ENCODE peak calls at places on chromosomes 13 and 19, in five cellular contexts. G, E, K, R and Z are unnamed samples.

GRCh38 chr19:47228937-47229673 is 1.9 kb downstream of the BBC3 start:
- DNase-seq in R (no peak), G (no peak), K (no peak), E (no peak), Z (no peak)

GRCh38 chr13:27124571-27124970 is 47.0 kb downstream of the USP12 start:
- DNase-seq in G (no peak), K (no peak), E (no peak), R (no peak), Z (no peak)

GRCh38 chr19:38702278-38702677 is 42.0 kb downstream of the CAPN12 start:
- DNase-seq in K (no peak), G (no peak), E (no peak), R (no peak), Z (no peak)

GRCh38 chr19:7787141-7787540 is 24.1 kb downstream of the CLEC4M start:
- DNase-seq in G (no peak), E (peak; percentile 43), K (no peak), R (no peak), Z (no peak)

GRCh38 chr13:48291730-48292129 is 11.8 kb upstream of the RB1 start:
- DNase-seq in E (no peak), R (no peak), G (no peak), K (no peak), Z (no peak)

GRCh38 chr19:29660835-29661234 is 4.4 kb upstream of the PLEKHF1 start:
- DNase-seq in E (no peak), K (no peak), G (no peak), R (no peak), Z (no peak)

GRCh38 chr13:109254271-109254670 is 532.1 kb downstream of the IRS2 start:
- DNase-seq in K (no peak), G (no peak), E (no peak), R (no peak), Z (no peak)

GRCh38 chr13:47111499-47111898 is 214.6 kb upstream of the HTR2A start:
- DNase-seq in G (no peak), R (no peak), E (no peak), K (no peak), Z (no peak)

GRCh38 chr19:46759817-46760333 is 13.6 kb upstream of the STRN4 start:
- DNase-seq in K (no peak), G (no peak), R (no peak), E (peak; percentile 25), Z (no peak)

GRCh38 chr19:3506384-3507340 is 551 bp downstream of the FZR1 start:
- DNase-seq in R (peak; percentile 71), K (peak; percentile 84), E (peak; percentile 44), G (no peak), Z (no peak)

GRCh38 chr19:50331187-50332013 is 2.2 kb upstream of the KCNC3 start:
- DNase-seq in R (peak; percentile 21), K (no peak), E (no peak), G (no peak), Z (no peak)

GRCh38 chr13:40376867-40377266 is 289.6 kb downstream of the FOXO1 start:
- DNase-seq in K (no peak), E (no peak), R (no peak), G (no peak), Z (no peak)

GRCh38 chr13:109840201-109840892 is 54.0 kb upstream of the IRS2 start:
- DNase-seq in R (no peak), G (no peak), E (no peak), K (no peak), Z (no peak)

GRCh38 chr19:35355851-35356460 is 2.3 kb upstream of the FFAR3 start:
- DNase-seq in R (no peak), G (no peak), K (peak; percentile 24), E (no peak), Z (no peak)

GRCh38 chr19:35353635-35354034 is 4.6 kb upstream of the FFAR3 start:
- DNase-seq in K (peak; percentile 20), R (no peak), G (no peak), E (peak; percentile 6), Z (no peak)

GRCh38 chr19:35360880-35361420 is 2.7 kb downstream of the FFAR3 start:
- DNase-seq in G (no peak), K (peak; percentile 44), E (no peak), R (no peak), Z (no peak)

GRCh38 chr19:35354898-35355297 is 3.4 kb upstream of the FFAR3 start:
- DNase-seq in E (no peak), G (no peak), R (no peak), K (peak; percentile 29), Z (no peak)

DNA sequence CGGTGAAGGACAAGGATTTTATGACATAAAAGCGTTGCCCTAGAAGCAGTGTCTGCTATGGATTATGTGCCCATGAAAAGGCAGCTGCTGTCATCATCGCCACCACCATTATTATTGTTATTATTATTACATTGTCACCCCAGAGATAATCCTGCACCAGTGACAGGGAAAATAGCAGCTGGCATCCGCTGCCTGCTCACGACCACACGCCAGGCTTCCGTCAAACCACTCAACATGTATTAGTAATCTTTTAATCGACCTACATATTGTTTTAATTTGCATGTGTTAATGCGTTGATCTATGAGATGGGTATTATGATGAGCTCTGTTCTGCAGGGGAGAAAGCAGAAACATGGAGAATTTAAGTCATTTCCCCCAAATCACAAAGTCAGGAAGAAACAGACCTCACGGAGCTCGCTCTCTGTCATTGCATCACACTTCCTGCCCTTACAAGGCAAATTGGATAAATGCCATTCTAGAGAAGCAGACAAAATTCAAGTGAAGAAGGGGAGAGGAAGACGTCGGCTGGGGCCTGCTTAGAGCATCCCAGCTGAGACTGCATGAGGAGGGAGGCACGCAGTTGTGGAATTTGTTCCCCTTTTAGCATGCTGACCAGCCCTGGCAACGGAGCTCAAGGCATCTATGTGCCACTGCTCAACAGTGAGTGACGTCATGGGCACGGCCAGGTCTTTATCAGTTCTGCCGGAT is at the start of gene FFAR3:
- DNase-seq in K (peak; percentile 68), E (peak; percentile 70), R (peak; percentile 66), G (no peak), Z (peak; percentile 14)
- TF ChIP-seq CTCF in K (no peak), E (no peak), R (no peak), G (no peak), Z (no peak)

GRCh38 chr13:58406545-58406944 is 775.0 kb downstream of the PCDH17 start:
- DNase-seq in K (no peak), G (no peak), E (no peak), R (no peak), Z (no peak)
- TF ChIP-seq CTCF in K (no peak), G (no peak), E (no peak), R (no peak), Z (no peak)

DNA sequence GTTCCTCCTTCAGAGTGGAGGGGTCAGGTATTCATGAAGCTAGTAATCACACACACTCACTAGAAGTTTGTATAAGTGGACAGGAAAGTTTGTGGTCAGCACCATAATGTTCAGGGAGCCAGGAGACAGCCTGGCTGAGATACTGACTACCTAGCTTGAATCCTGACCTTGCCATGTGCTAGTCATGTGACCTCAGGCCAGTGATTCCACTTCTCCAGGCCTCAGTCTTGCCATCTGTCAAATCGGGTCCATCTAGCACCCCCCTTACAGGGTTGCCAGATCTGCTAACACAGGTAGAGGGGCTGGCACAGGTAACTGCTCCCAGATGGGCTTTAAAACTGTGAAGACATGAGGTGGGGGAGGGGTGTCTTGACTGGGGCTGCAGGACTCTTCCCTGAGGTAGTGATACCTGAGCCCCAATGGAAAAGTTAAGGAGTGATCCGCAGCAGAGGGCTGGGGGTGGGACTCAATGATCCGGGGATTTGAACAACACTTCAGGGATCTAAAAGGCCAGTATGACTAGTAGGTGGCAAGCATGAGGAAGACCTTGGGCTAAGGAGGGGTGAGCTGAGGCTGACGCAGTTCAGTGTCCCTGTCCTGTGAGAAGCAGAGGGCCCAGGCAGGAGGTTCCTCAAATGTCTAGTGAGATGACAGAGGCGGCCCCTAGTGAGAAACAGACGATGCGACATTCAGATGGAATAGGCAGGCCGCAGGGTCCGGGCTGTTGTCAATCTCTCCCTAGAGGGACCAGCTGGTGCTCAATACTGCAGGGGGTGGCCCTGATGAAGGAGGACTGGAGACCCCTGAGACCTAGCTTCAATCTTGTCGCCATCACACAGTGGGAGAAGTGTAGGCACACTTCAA is 8.5 kb downstream of the ACTMAP start:
- DNase-seq in K (no peak), G (no peak), R (no peak), E (no peak), Z (no peak)
- TF ChIP-seq CTCF in K (no peak), G (no peak), R (no peak), E (no peak), Z (no peak)

GRCh38 chr19:43124360-43124759 is 41.9 kb upstream of the PSG2 start:
- DNase-seq in G (no peak), E (no peak), R (no peak), K (no peak), Z (no peak)
- TF ChIP-seq CTCF in G (no peak), E (no peak), R (no peak), K (no peak), Z (no peak)